ENCODE peak calls at places on chromosomes 7 and 10, in seven cellular contexts. One of them, this sample, is unnamed.

GRCh38 chr7:92949748-92950147 is 113.4 kb upstream of the CDK6 start:
- DNase-seq in lower leg skin: no peak
- DNase-seq in spleen: no peak
- DNase-seq in A549: no peak
- DNase-seq in IMR-90: no peak
- DNase-seq in heart left ventricle: no peak
- DNase-seq in adrenal gland: no peak
- DNase-seq in this sample: no peak

GRCh38 chr10:123681285-123681684 is 15.1 kb downstream of the GPR26 start:
- DNase-seq in heart left ventricle: no peak
- DNase-seq in IMR-90: no peak
- DNase-seq in adrenal gland: no peak
- DNase-seq in spleen: no peak
- DNase-seq in lower leg skin: no peak
- DNase-seq in A549: no peak
- DNase-seq in this sample: no peak

GRCh38 chr7:759569-759968 is 32.5 kb upstream of the PRKAR1B start:
- DNase-seq in spleen: peak
- DNase-seq in heart left ventricle: no peak
- DNase-seq in A549: no peak
- DNase-seq in adrenal gland: no peak
- DNase-seq in lower leg skin: no peak
- DNase-seq in IMR-90: no peak
- DNase-seq in this sample: no peak

GRCh38 chr10:96093948-96094347 is 36.1 kb upstream of the ZNF518A start:
- DNase-seq in lower leg skin: no peak
- DNase-seq in spleen: no peak
- DNase-seq in A549: no peak
- DNase-seq in adrenal gland: no peak
- DNase-seq in IMR-90: no peak
- DNase-seq in heart left ventricle: no peak
- DNase-seq in this sample: no peak

GRCh38 chr10:50929670-50930069 is 44.2 kb upstream of the A1CF start:
- DNase-seq in IMR-90: no peak
- DNase-seq in heart left ventricle: no peak
- DNase-seq in A549: no peak
- DNase-seq in lower leg skin: no peak
- DNase-seq in spleen: no peak
- DNase-seq in adrenal gland: no peak
- DNase-seq in this sample: no peak

GRCh38 chr7:4157651-4158050 is 524.4 kb upstream of the FOXK1 start:
- DNase-seq in lower leg skin: no peak
- DNase-seq in heart left ventricle: no peak
- DNase-seq in spleen: no peak
- DNase-seq in IMR-90: no peak
- DNase-seq in adrenal gland: no peak
- DNase-seq in A549: no peak
- DNase-seq in this sample: no peak

GRCh38 chr10:61701055-61701705 is 38.5 kb downstream of the CABCOCO1 start:
- DNase-seq in heart left ventricle: no peak
- DNase-seq in adrenal gland: no peak
- DNase-seq in spleen: no peak
- DNase-seq in A549: no peak
- DNase-seq in lower leg skin: no peak
- DNase-seq in IMR-90: peak
- DNase-seq in this sample: no peak

GRCh38 chr10:32055478-32056135 is 618 bp downstream of the KIF5B start:
- DNase-seq in lower leg skin: peak
- DNase-seq in A549: peak
- DNase-seq in adrenal gland: peak
- DNase-seq in IMR-90: peak
- DNase-seq in spleen: peak
- DNase-seq in heart left ventricle: peak
- DNase-seq in this sample: peak

GRCh38 chr7:127912901-127913300 is 118.3 kb downstream of the LRRC4 start:
- DNase-seq in A549: no peak
- DNase-seq in adrenal gland: no peak
- DNase-seq in lower leg skin: no peak
- DNase-seq in spleen: no peak
- DNase-seq in heart left ventricle: no peak
- DNase-seq in IMR-90: no peak
- DNase-seq in this sample: no peak

GRCh38 chr10:49106451-49106850 is 8.9 kb downstream of the VSTM4 start:
- DNase-seq in adrenal gland: peak
- DNase-seq in lower leg skin: peak
- DNase-seq in A549: no peak
- DNase-seq in heart left ventricle: peak
- DNase-seq in IMR-90: no peak
- DNase-seq in spleen: no peak
- DNase-seq in this sample: peak

GRCh38 chr7:30970594-30971094 is 6.9 kb downstream of the GHRHR start:
- DNase-seq in adrenal gland: no peak
- DNase-seq in IMR-90: no peak
- DNase-seq in A549: no peak
- DNase-seq in spleen: no peak
- DNase-seq in heart left ventricle: no peak
- DNase-seq in lower leg skin: peak
- DNase-seq in this sample: no peak

GRCh38 chr10:24900888-24901685 is 51.3 kb downstream of the PRTFDC1 start:
- DNase-seq in adrenal gland: no peak
- DNase-seq in spleen: no peak
- DNase-seq in heart left ventricle: no peak
- DNase-seq in IMR-90: no peak
- DNase-seq in A549: no peak
- DNase-seq in lower leg skin: no peak
- DNase-seq in this sample: no peak

GRCh38 chr7:74569501-74570075 is 87.9 kb upstream of the GTF2I start:
- DNase-seq in A549: no peak
- DNase-seq in IMR-90: no peak
- DNase-seq in heart left ventricle: no peak
- DNase-seq in adrenal gland: no peak
- DNase-seq in spleen: no peak
- DNase-seq in lower leg skin: no peak
- DNase-seq in this sample: no peak

GRCh38 chr7:40570218-40570617 is 435.4 kb downstream of the SUGCT start:
- DNase-seq in lower leg skin: no peak
- DNase-seq in IMR-90: peak
- DNase-seq in spleen: no peak
- DNase-seq in adrenal gland: no peak
- DNase-seq in heart left ventricle: no peak
- DNase-seq in A549: no peak
- DNase-seq in this sample: no peak

GRCh38 chr10:85542149-85542548 is 824.4 kb downstream of the GRID1 start:
- DNase-seq in lower leg skin: no peak
- DNase-seq in spleen: no peak
- DNase-seq in A549: no peak
- DNase-seq in heart left ventricle: no peak
- DNase-seq in IMR-90: no peak
- DNase-seq in adrenal gland: no peak
- DNase-seq in this sample: no peak

DNA sequence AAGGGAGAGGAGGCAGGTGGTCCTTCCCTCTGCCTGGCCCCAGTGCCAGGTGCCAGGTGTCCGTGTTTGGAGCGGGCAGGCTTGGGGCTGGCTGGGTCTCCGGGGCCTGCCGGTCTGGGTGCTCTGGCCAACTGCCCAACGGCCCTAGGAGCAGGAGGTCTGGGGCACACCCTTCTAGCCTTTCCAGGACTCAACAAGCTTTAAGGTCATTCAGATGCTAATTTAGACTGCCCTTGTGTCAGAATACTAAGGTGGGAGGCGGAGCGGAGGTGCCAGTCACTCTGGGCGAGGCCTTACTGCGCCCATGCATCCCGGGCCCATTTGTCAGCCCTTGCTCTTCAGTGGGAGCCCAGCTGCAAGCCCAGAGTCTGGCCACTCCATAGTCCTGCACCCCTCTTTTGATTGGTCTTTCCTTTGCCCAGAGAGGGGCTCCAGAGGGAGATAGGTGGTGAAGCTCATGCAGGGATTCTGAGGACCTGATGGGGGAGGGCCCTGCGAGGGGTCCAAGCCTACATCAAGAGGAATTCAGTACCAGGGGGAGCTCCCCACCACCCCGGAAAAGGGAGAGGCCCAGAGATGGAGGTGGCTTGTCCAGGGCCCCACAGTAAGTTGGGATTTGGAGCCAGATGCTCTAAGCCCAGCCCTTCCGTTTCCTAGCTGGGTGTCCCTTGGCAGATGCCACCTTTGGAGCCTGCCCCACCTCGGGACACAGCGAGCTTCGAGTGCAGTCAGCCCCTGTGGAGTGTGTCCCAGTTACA is 1.3 kb downstream of the PGAM2 start:
- DNase-seq in adrenal gland: no peak
- DNase-seq in lower leg skin: peak
- DNase-seq in spleen: peak
- DNase-seq in heart left ventricle: peak
- DNase-seq in IMR-90: no peak
- DNase-seq in A549: no peak
- DNase-seq in this sample: no peak
- H3K4me3 ChIP-seq in adrenal gland: no peak
- H3K4me3 ChIP-seq in lower leg skin: no peak
- H3K4me3 ChIP-seq in spleen: no peak
- H3K4me3 ChIP-seq in heart left ventricle: peak
- H3K4me3 ChIP-seq in IMR-90: no peak
- H3K4me3 ChIP-seq in A549: no peak
- H3K4me3 ChIP-seq in this sample: no peak

DNA sequence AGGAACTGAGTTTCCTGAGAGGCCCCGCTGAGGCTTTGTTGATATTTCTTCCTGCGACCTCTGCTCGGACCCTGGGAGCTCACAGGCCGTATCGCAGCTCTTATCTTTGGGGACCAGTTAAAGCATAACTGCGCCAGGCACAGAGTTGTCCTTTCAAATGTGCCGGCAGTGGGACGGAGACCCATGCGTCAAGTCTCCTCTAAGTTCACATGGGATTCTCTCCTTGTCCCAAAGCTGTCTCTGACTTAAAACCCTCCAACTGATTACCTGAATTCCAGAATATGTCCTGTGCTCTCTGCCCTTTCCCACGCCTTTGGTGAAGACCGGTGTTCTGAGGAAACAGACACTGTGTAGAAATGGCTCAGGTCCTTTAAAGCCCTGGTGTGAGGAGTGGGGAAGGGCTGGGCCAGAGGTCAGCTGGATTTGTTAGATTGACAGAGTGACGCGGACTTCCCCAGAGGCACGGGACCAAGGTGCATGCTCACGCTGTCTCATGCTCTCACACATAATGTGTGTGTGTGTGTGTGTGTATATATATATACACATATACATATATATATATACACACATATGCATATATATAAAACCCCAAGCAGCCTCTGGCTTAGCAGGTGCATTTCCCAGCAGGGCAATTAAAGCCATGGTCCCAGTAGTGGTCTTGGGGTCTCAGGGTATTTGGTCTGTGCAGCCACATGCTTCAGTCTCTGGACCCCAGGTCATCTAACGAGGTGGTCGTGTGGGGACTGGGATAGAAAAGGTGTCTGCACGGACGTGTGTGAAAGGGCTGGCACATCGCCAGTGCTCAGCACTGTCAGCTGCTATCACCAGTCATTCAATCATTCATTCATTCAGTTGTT is 170.0 kb downstream of the EGFR start:
- DNase-seq in lower leg skin: peak
- DNase-seq in adrenal gland: no peak
- DNase-seq in heart left ventricle: no peak
- DNase-seq in IMR-90: no peak
- DNase-seq in spleen: no peak
- DNase-seq in A549: no peak
- DNase-seq in this sample: no peak
- TF ChIP-seq POLR2A in lower leg skin: no peak
- TF ChIP-seq POLR2A in adrenal gland: no peak
- TF ChIP-seq POLR2A in heart left ventricle: no peak
- TF ChIP-seq POLR2A in IMR-90: no peak
- TF ChIP-seq POLR2A in spleen: no peak
- TF ChIP-seq POLR2A in A549: no peak
- TF ChIP-seq POLR2A in this sample: no peak

GRCh38 chr10:69409968-69410367 is 6.8 kb downstream of the TACR2 start:
- DNase-seq in spleen: peak
- DNase-seq in adrenal gland: peak
- DNase-seq in A549: no peak
- DNase-seq in heart left ventricle: no peak
- DNase-seq in lower leg skin: no peak
- DNase-seq in IMR-90: no peak
- DNase-seq in this sample: no peak

GRCh38 chr10:69407621-69408301 is 9.0 kb downstream of the TACR2 start:
- DNase-seq in adrenal gland: no peak
- DNase-seq in A549: peak
- DNase-seq in spleen: peak
- DNase-seq in lower leg skin: no peak
- DNase-seq in heart left ventricle: no peak
- DNase-seq in IMR-90: no peak
- DNase-seq in this sample: peak

GRCh38 chr10:69410487-69410886 is 6.2 kb downstream of the TACR2 start:
- DNase-seq in adrenal gland: no peak
- DNase-seq in lower leg skin: no peak
- DNase-seq in spleen: peak
- DNase-seq in A549: no peak
- DNase-seq in IMR-90: no peak
- DNase-seq in heart left ventricle: no peak
- DNase-seq in this sample: no peak

GRCh38 chr10:69408318-69409175 is 8.2 kb downstream of the TACR2 start:
- DNase-seq in heart left ventricle: peak
- DNase-seq in IMR-90: peak
- DNase-seq in spleen: peak
- DNase-seq in A549: peak
- DNase-seq in adrenal gland: peak
- DNase-seq in lower leg skin: peak
- DNase-seq in this sample: peak

DNA sequence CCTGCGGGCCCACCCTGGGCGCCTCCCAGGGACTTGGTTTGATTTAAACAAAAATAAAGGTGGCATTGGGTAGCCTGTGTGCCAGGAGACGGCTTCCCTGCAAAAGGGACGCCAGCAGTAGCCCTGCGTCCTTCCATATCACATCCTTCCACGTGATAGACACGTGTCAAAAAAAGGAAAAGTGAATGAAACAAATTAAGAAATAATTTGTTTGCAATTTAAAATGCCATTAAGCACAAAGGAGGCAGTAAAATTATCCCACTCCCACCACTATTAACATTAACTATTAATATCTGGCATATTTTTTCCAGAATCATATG is 7.6 kb downstream of the TACR2 start:
- DNase-seq in A549: no peak
- DNase-seq in lower leg skin: no peak
- DNase-seq in IMR-90: no peak
- DNase-seq in adrenal gland: no peak
- DNase-seq in heart left ventricle: no peak
- DNase-seq in spleen: no peak
- DNase-seq in this sample: no peak
- H3K4me3 ChIP-seq in A549: peak
- H3K4me3 ChIP-seq in lower leg skin: no peak
- H3K4me3 ChIP-seq in IMR-90: peak
- H3K4me3 ChIP-seq in adrenal gland: peak
- H3K4me3 ChIP-seq in heart left ventricle: no peak
- H3K4me3 ChIP-seq in spleen: peak
- H3K4me3 ChIP-seq in this sample: peak

DNA sequence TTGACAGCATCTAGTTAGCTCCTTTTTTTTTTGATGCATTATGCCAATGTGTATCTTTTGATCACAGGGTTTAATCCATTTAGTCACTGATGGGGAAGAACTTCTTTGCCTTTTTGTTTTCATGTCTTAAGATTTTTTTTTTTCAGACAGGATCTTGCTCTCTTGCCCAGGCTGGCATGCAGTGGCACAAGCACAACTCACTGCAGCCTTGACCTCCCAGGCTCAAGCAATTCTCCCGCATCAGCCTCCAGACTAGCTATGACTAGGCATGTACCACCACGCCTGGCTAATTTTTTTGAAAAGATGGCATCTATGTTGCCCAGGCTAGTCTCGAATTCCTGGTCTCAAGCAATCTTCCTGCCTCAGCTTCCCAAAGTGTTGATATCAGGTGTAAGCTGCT is 46.4 kb upstream of the PLA2G12B start:
- DNase-seq in A549: no peak
- DNase-seq in heart left ventricle: no peak
- DNase-seq in IMR-90: no peak
- DNase-seq in adrenal gland: no peak
- DNase-seq in spleen: no peak
- DNase-seq in lower leg skin: no peak
- DNase-seq in this sample: no peak
- TF ChIP-seq POLR2A in A549: no peak
- TF ChIP-seq POLR2A in heart left ventricle: no peak
- TF ChIP-seq POLR2A in IMR-90: no peak
- TF ChIP-seq POLR2A in adrenal gland: no peak
- TF ChIP-seq POLR2A in spleen: no peak
- TF ChIP-seq POLR2A in lower leg skin: no peak
- TF ChIP-seq POLR2A in this sample: no peak